ENCODE peak calls at places on chromosomes 2 and 18, in ten cellular contexts. X is cardiac fibroblast; E is H4; O is NCI-H2081; Y is nephron progenitor cell; P is NCI-H69; A is HL-60; D is epithelial cell of esophagus; K is CD4-positive, alpha-beta T cell; V is M059J. L is an unnamed sample.

GRCh38 chr2:95158891-95159619 is 593 bp downstream of the ZNF514 start:
- DNase-seq in X (peak), E (no peak), O (peak), Y (no peak), P (peak), A (peak), D (peak), K (peak), V (peak), L (no peak)

GRCh38 chr2:240347949-240348500 is 87.4 kb upstream of the GPC1 start:
- DNase-seq in X (no peak), E (no peak), O (no peak), Y (no peak), P (no peak), A (no peak), D (no peak), K (no peak), V (no peak), L (no peak)

GRCh38 chr2:115774361-115774760 is 1331.9 kb downstream of the DPP10 start:
- DNase-seq in X (no peak), E (no peak), O (no peak), Y (no peak), P (no peak), A (no peak), D (no peak), K (no peak), V (no peak), L (no peak)

GRCh38 chr2:220273082-220273481 is 645.7 kb downstream of the SLC4A3 start:
- DNase-seq in X (no peak), E (no peak), O (no peak), Y (no peak), P (no peak), A (no peak), D (no peak), K (no peak), V (peak), L (no peak)

GRCh38 chr2:11397046-11397445 is 52.6 kb upstream of the ROCK2 start:
- DNase-seq in X (no peak), E (no peak), O (no peak), Y (no peak), P (no peak), A (no peak), D (no peak), K (no peak), V (no peak), L (no peak)

GRCh38 chr18:3367491-3368091 is 82.4 kb upstream of the TGIF1 start:
- DNase-seq in X (peak), E (no peak), O (no peak), Y (no peak), P (no peak), A (no peak), D (no peak), K (no peak), V (peak), L (peak)

GRCh38 chr18:61755553-61755952 is 137.3 kb downstream of the RNF152 start:
- DNase-seq in X (no peak), E (no peak), O (no peak), Y (no peak), P (no peak), A (no peak), D (peak), K (no peak), V (no peak), L (no peak)

GRCh38 chr18:56139792-56140254 is 498.6 kb downstream of the TXNL1 start:
- DNase-seq in X (peak), E (no peak), O (no peak), Y (no peak), P (no peak), A (no peak), D (no peak), K (no peak), V (peak), L (no peak)

GRCh38 chr2:100780203-100781008 is 39.5 kb upstream of the NPAS2 start:
- DNase-seq in X (peak), E (peak), O (no peak), Y (no peak), P (no peak), A (peak), D (peak), K (no peak), V (peak), L (peak)

GRCh38 chr18:51621103-51621969 is 423.9 kb upstream of the MEX3C start:
- DNase-seq in X (peak), E (peak), O (peak), Y (peak), P (peak), A (peak), D (peak), K (no peak), V (peak), L (peak)

GRCh38 chr2:37866535-37866934 is 58.6 kb upstream of the RMDN2 start:
- DNase-seq in X (no peak), E (no peak), O (no peak), Y (no peak), P (no peak), A (no peak), D (no peak), K (no peak), V (no peak), L (no peak)

GRCh38 chr2:196101325-196101981 is 32.8 kb upstream of the DNAH7 start:
- DNase-seq in X (peak), E (no peak), O (no peak), Y (no peak), P (peak), A (no peak), D (no peak), K (no peak), V (peak), L (peak)

GRCh38 chr2:28454016-28454930 is 41.6 kb upstream of the PLB1 start:
- DNase-seq in X (no peak), E (no peak), O (no peak), Y (no peak), P (no peak), A (no peak), D (peak), K (no peak), V (peak), L (no peak)

GRCh38 chr18:63168287-63168686 is 151.3 kb downstream of the BCL2 start:
- DNase-seq in X (no peak), E (no peak), O (no peak), Y (no peak), P (no peak), A (no peak), D (no peak), K (no peak), V (no peak), L (no peak)

GRCh38 chr2:47264183-47264582 is 109.1 kb upstream of the STPG4 start:
- DNase-seq in X (no peak), E (no peak), O (no peak), Y (no peak), P (peak), A (no peak), D (no peak), K (no peak), V (no peak), L (no peak)

L was measured in A172.